ENCODE peak calls at places on chromosome 11, in four cellular contexts. Y is K562, S is HepG2, R is upper lobe of left lung. F is an unnamed sample.

GRCh38 chr11:104433751-104434150 is 269.8 kb upstream of the PDGFD start:
- ATAC-seq in S (no peak), Y (no peak), R (no peak), F (no peak)

GRCh38 chr11:130718118-130718517 is 198.2 kb downstream of the SNX19 start:
- ATAC-seq in S (no peak), Y (no peak), R (no peak), F (no peak)

GRCh38 chr11:17877886-17878285 is 135.0 kb downstream of the SERGEF start:
- ATAC-seq in Y (no peak), R (no peak), S (no peak), F (no peak)

GRCh38 chr11:122365545-122366380 is 249.7 kb upstream of the BLID start:
- ATAC-seq in S (no peak), R (peak), Y (no peak), F (no peak)

GRCh38 chr11:20631525-20632168 is 32.2 kb downstream of the SLC6A5 start:
- ATAC-seq in R (no peak), Y (no peak), S (no peak), F (no peak)

GRCh38 chr11:43972366-43972765 is 29.9 kb downstream of the C11orf96 start:
- ATAC-seq in R (no peak), Y (no peak), S (no peak), F (no peak)

GRCh38 chr11:3046190-3046589 is 11.0 kb downstream of the CARS1 start:
- ATAC-seq in R (no peak), S (peak), Y (peak), F (no peak)

GRCh38 chr11:86175585-86175984 is 69.0 kb upstream of the EED start:
- ATAC-seq in S (no peak), R (no peak), Y (peak), F (no peak)

GRCh38 chr11:77072851-77073327 is 6.1 kb downstream of the CAPN5 start:
- ATAC-seq in Y (no peak), S (peak), R (no peak), F (no peak)

GRCh38 chr11:72669527-72669926 is 4.7 kb downstream of the PDE2A start:
- ATAC-seq in S (no peak), Y (no peak), R (no peak), F (no peak)

GRCh38 chr11:121996574-121996973 is 119.4 kb downstream of the BLID start:
- ATAC-seq in S (no peak), R (no peak), Y (no peak), F (no peak)

GRCh38 chr11:34281256-34281655 is 76.6 kb downstream of the ABTB2 start:
- ATAC-seq in R (peak), Y (no peak), S (no peak), F (peak)

GRCh38 chr11:10725114-10725906 is 25.7 kb upstream of the CTR9 start:
- ATAC-seq in Y (peak), S (no peak), R (peak), F (no peak)

GRCh38 chr11:18692941-18693760 is 5.4 kb upstream of the TMEM86A start:
- ATAC-seq in S (no peak), Y (peak), R (no peak), F (no peak)

GRCh38 chr11:119663279-119663678 is 65.7 kb downstream of the NECTIN1 start:
- ATAC-seq in S (peak), Y (no peak), R (no peak), F (no peak)

GRCh38 chr11:826836-827145 is 928 bp upstream of the CRACR2B start:
- ATAC-seq in Y (peak), S (peak), R (no peak), F (no peak)

GRCh38 chr11:16279524-16279923 is 76.8 kb downstream of the SOX6 start:
- ATAC-seq in Y (no peak), S (no peak), R (no peak), F (no peak)

GRCh38 chr11:59865031-59865430 is 1.3 kb downstream of the TCN1 start:
- ATAC-seq in Y (no peak), S (no peak), R (no peak), F (no peak)

GRCh38 chr11:47104337-47104950 is 72.2 kb downstream of the ARFGAP2 start:
- ATAC-seq in S (no peak), Y (no peak), R (peak), F (no peak)

GRCh38 chr11:134939046-134939445 is 527.0 kb upstream of the B3GAT1 start:
- ATAC-seq in S (no peak), R (no peak), Y (no peak), F (no peak)

GRCh38 chr11:120882237-120882636 is 141.7 kb upstream of the TBCEL start:
- ATAC-seq in Y (no peak), R (no peak), S (no peak), F (no peak)

GRCh38 chr11:73784080-73784634 is 3.5 kb upstream of the MRPL48 start:
- ATAC-seq in S (peak), R (no peak), Y (peak), F (no peak)

GRCh38 chr11:35236667-35237003 is 97.7 kb downstream of the CD44 start:
- ATAC-seq in Y (no peak), R (peak), S (no peak), F (no peak)

GRCh38 chr11:93059074-93059957 is 89.9 kb downstream of the MTNR1B start:
- ATAC-seq in Y (no peak), S (no peak), R (no peak), F (no peak)

GRCh38 chr11:107043242-107043991 is 25.1 kb upstream of the GUCY1A2 start:
- ATAC-seq in R (peak), S (no peak), Y (no peak), F (no peak)

GRCh38 chr11:78935408-78936101 is 360.9 kb upstream of the NARS2 start:
- ATAC-seq in R (peak), Y (no peak), S (no peak), F (no peak)

GRCh38 chr11:82901165-82901938 is at the start of gene DDIAS:
- ATAC-seq in Y (peak), S (peak), R (peak), F (peak)
- TF ChIP-seq POLR2AphosphoS5 in Y (peak), S (peak), R (peak), F (peak)

GRCh38 chr11:80593981-80594380 is 1153.2 kb upstream of the TENM4 start:
- ATAC-seq in R (peak), S (peak), Y (no peak), F (no peak)
- TF ChIP-seq POLR2AphosphoS5 in R (no peak), S (no peak), Y (no peak), F (no peak)

DNA sequence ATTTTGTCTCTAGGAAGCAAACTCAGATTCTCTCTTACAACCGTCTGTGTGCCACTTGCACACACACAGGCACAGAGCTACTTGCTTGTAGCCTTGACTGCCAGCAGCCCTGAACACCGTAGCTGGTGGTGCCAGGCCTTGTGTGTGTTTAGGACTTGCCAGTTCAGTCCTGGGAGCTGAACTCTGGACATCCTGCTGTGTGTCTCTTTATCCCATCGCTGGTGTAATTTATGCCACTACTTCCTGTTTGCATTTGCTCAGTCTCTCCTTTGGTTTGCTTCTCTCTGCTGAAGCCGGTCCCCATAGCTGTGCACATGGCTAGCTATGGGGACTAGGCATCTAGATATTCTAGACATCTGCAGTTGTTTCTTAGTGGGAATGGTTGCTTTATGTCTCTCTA is 24.0 kb downstream of the MARK2 start:
- ATAC-seq in S (peak), Y (no peak), R (no peak), F (no peak)
- TF ChIP-seq POLR2AphosphoS5 in S (no peak), Y (no peak), R (no peak), F (no peak)

GRCh38 chr11:124737638-124738293 is 2.0 kb upstream of the NRGN start:
- ATAC-seq in R (no peak), S (no peak), Y (no peak), F (no peak)

GRCh38 chr11:124738713-124739478 is 846 bp upstream of the NRGN start:
- ATAC-seq in R (no peak), Y (no peak), S (no peak), F (no peak)

GRCh38 chr11:124736738-124737137 is 3.0 kb upstream of the NRGN start:
- ATAC-seq in Y (no peak), R (no peak), S (no peak), F (no peak)

GRCh38 chr11:124740277-124740882 is 638 bp downstream of the NRGN start:
- ATAC-seq in S (peak), R (peak), Y (peak), F (peak)

DNA sequence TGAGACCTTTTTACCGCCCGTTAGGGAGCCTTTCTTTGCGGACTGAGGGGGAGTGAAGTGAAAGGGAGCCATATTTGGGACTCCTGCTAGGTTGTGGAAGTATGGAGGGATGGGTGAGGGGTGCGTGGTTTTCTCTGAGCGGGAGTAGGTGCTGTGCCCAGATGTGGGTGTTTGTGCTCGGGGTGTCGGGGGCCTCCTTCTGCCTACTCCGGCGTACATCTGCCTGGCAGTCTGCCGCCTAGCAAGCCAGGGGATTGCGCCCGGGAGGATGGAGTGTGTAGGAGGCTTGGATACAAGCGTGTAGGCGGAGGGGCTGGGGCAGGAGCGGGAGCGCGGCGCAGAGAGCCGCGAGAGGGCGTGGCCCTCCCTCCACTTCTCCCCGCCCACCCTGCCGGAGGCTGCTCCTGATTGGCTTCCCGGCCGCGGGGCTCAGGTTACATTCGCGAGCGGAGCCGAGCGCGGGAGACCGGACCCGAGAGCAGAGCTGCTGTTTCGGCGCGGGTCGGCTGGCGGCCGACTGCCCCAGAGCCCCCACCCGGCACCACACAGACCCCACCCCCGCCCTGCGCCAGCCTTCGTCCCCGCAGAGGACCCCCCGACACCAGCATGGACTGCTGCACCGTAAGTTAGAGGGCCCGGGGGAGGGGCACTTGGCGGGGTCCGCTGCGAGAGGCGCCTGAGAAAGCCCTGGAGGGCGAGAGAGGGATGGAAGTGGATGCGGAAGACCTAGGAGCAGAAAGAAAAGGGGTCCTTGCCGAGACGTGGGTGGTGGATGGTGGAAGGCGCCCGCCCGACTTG is at the start of gene NRGN:
- ATAC-seq in R (peak), Y (peak), S (peak), F (peak)
- TF ChIP-seq POLR2AphosphoS5 in R (peak), Y (no peak), S (no peak), F (no peak)

GRCh38 chr11:69157822-69158231 is 2.1 kb downstream of the SMIM38 start:
- ATAC-seq in S (peak), Y (no peak), R (no peak), F (no peak)
- TF ChIP-seq POLR2AphosphoS5 in S (no peak), Y (no peak), R (no peak), F (no peak)

GRCh38 chr11:64566042-64566914 is 24.7 kb upstream of the SLC22A12 start:
- ATAC-seq in Y (peak), R (peak), S (peak), F (peak)
- TF ChIP-seq POLR2AphosphoS5 in Y (no peak), R (peak), S (no peak), F (no peak)

DNA sequence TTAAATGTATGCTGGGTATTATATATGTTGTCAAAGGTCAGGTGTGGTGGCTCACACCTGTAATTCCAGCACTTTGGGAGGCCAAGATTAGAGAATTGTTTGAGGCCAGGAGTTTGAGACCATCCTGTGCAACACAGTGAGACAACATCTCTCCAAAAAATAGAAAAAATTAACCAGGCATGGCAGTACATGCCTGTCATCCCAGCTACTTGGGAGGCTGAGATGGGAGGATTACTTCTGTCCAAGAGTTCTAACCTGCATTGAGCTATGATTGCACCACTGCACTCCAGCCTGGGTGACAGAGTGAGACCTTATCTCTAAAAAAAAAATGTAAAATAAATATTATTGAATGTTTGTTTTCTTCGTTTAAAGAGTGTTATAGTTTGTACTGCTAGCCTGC is 11.3 kb upstream of the OR6X1 start:
- ATAC-seq in Y (no peak), S (no peak), R (no peak), F (no peak)
- TF ChIP-seq POLR2AphosphoS5 in Y (no peak), S (no peak), R (no peak), F (no peak)

GRCh38 chr11:95338430-95338991 is 107.5 kb upstream of the SESN3 start:
- ATAC-seq in S (no peak), R (peak), Y (no peak), F (peak)
- TF ChIP-seq POLR2AphosphoS5 in S (no peak), R (no peak), Y (no peak), F (peak)

GRCh38 chr11:9615031-9615451 is 41.6 kb downstream of the WEE1 start:
- ATAC-seq in Y (no peak), S (no peak), R (no peak), F (no peak)

GRCh38 chr11:9613118-9613829 is 39.8 kb downstream of the WEE1 start:
- ATAC-seq in R (peak), S (peak), Y (peak), F (peak)

GRCh38 chr11:9616042-9616640 is 42.7 kb downstream of the WEE1 start:
- ATAC-seq in Y (no peak), R (no peak), S (no peak), F (no peak)

GRCh38 chr11:9616858-9617257 is 43.4 kb downstream of the WEE1 start:
- ATAC-seq in S (no peak), Y (no peak), R (no peak), F (no peak)

DNA sequence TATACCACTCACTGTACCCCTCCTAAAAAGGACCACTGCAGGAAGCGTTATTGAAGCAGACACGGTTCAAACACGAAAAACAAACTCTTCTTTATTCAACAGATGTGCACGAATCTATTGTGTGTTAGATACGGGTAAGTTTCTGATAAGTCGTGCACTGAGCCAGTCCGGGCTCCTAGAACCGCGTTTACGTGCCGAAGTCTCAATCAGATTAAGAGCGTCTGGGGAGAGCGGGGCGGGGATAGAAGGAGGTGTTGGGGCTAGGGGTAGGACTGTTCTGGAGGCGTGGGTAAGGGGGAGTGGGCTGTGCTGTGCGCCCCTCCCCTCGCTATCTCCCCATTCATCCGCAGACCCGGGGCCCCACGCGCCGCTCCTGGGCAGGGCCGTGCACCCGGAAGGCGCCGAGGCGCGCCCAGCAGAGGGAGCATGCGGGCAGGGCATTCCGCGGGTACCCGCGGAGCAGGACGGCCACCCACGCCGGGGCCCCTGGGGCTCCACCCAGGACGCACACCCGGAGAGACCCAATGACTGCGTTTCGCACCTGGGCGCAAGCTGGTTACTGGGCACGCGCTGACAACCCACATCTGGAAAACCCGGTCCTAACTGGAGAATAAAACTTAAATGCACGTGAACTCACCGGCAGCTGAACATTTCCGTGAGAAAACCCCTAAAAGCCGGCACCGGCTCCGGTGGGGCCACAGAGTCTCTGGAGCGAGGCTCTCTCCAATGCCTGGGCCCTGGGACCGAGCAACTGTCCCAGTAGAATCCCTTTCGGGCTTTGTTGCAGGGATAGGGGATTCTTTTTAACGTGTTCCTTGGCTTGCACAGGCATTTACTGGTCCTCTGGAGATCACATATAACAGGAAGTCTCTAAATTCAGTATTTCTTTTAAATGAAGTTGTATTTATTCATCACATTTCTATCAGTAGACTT is 40.6 kb downstream of the WEE1 start:
- ATAC-seq in R (peak), S (peak), Y (peak), F (peak)
- TF ChIP-seq POLR2AphosphoS5 in R (peak), S (no peak), Y (no peak), F (peak)

F was measured in gastroesophageal sphincter.